ENCODE peak calls at places on chromosomes 5 and 9, in four cellular contexts. One of them, this sample, is unnamed. For H3K9me3, the result is how much of the 10 kb centered on the place peaks cover.

GRCh38 chr9:121784706-121785426 is 133.4 kb downstream of the DAB2IP start:
- DNase-seq in effector memory CD4-positive, alpha-beta T cell: no peak
- DNase-seq in CD4-positive, alpha-beta T cell: no peak
- DNase-seq in ovary: no peak
- DNase-seq in this sample: no peak

GRCh38 chr9:98823666-98824334 is 16.3 kb downstream of the GALNT12 start:
- DNase-seq in effector memory CD4-positive, alpha-beta T cell: no peak
- DNase-seq in CD4-positive, alpha-beta T cell: no peak
- DNase-seq in ovary: no peak
- DNase-seq in this sample: no peak

GRCh38 chr5:1538276-1538675 is 14.5 kb upstream of the LPCAT1 start:
- DNase-seq in effector memory CD4-positive, alpha-beta T cell: no peak
- DNase-seq in CD4-positive, alpha-beta T cell: no peak
- DNase-seq in ovary: no peak
- DNase-seq in this sample: no peak

GRCh38 chr5:56282241-56282640 is 49.1 kb upstream of the ANKRD55 start:
- DNase-seq in effector memory CD4-positive, alpha-beta T cell: no peak
- DNase-seq in CD4-positive, alpha-beta T cell: no peak
- DNase-seq in ovary: no peak
- DNase-seq in this sample: no peak

GRCh38 chr9:86202338-86202882 is 57.0 kb downstream of the C9orf153 start:
- DNase-seq in effector memory CD4-positive, alpha-beta T cell: no peak
- DNase-seq in CD4-positive, alpha-beta T cell: no peak
- DNase-seq in ovary: no peak
- DNase-seq in this sample: no peak

GRCh38 chr5:96984506-96985192 is 48.8 kb downstream of the LNPEP start:
- DNase-seq in effector memory CD4-positive, alpha-beta T cell: no peak
- DNase-seq in CD4-positive, alpha-beta T cell: no peak
- DNase-seq in ovary: no peak
- DNase-seq in this sample: no peak

GRCh38 chr5:90553711-90554110 is 4.9 kb upstream of the ADGRV1 start:
- DNase-seq in effector memory CD4-positive, alpha-beta T cell: no peak
- DNase-seq in CD4-positive, alpha-beta T cell: no peak
- DNase-seq in ovary: no peak
- DNase-seq in this sample: no peak

GRCh38 chr9:130900701-130901497 is 4.3 kb upstream of the QRFP start:
- DNase-seq in effector memory CD4-positive, alpha-beta T cell: no peak
- DNase-seq in CD4-positive, alpha-beta T cell: no peak
- DNase-seq in ovary: no peak
- DNase-seq in this sample: no peak

GRCh38 chr9:76927540-76928240 is 21.8 kb upstream of the PRUNE2 start:
- DNase-seq in effector memory CD4-positive, alpha-beta T cell: no peak
- DNase-seq in CD4-positive, alpha-beta T cell: no peak
- DNase-seq in ovary: no peak
- DNase-seq in this sample: no peak

GRCh38 chr5:119301947-119302346 is 53.9 kb upstream of the TNFAIP8 start:
- DNase-seq in effector memory CD4-positive, alpha-beta T cell: no peak
- DNase-seq in CD4-positive, alpha-beta T cell: no peak
- DNase-seq in ovary: no peak
- DNase-seq in this sample: no peak

GRCh38 chr5:64340293-64340692 is 165.5 kb upstream of the RGS7BP start:
- DNase-seq in effector memory CD4-positive, alpha-beta T cell: no peak
- DNase-seq in CD4-positive, alpha-beta T cell: no peak
- DNase-seq in ovary: no peak
- DNase-seq in this sample: no peak

GRCh38 chr5:59810041-59810440 is 83.5 kb downstream of the PDE4D start:
- DNase-seq in effector memory CD4-positive, alpha-beta T cell: peak
- DNase-seq in CD4-positive, alpha-beta T cell: peak
- DNase-seq in ovary: peak
- DNase-seq in this sample: peak

GRCh38 chr5:36875051-36875788 is 1.3 kb upstream of the NIPBL start:
- DNase-seq in effector memory CD4-positive, alpha-beta T cell: peak
- DNase-seq in CD4-positive, alpha-beta T cell: peak
- DNase-seq in ovary: peak
- DNase-seq in this sample: peak

GRCh38 chr5:1652873-1653707 is 129.3 kb upstream of the LPCAT1 start:
- DNase-seq in effector memory CD4-positive, alpha-beta T cell: no peak
- DNase-seq in CD4-positive, alpha-beta T cell: no peak
- DNase-seq in ovary: no peak
- DNase-seq in this sample: no peak

GRCh38 chr5:96934291-96934694 is 1.6 kb upstream of the LNPEP start:
- DNase-seq in effector memory CD4-positive, alpha-beta T cell: no peak
- DNase-seq in CD4-positive, alpha-beta T cell: no peak
- DNase-seq in ovary: no peak
- DNase-seq in this sample: no peak

GRCh38 chr5:91425046-91425445 is 41.9 kb upstream of the ARRDC3 start:
- DNase-seq in effector memory CD4-positive, alpha-beta T cell: no peak
- DNase-seq in CD4-positive, alpha-beta T cell: no peak
- DNase-seq in ovary: no peak
- DNase-seq in this sample: no peak

GRCh38 chr9:70438341-70438924 is 24.0 kb upstream of the KLF9 start:
- DNase-seq in effector memory CD4-positive, alpha-beta T cell: no peak
- DNase-seq in CD4-positive, alpha-beta T cell: no peak
- DNase-seq in ovary: peak
- DNase-seq in this sample: peak

GRCh38 chr5:158880514-158881001 is 219.2 kb downstream of the EBF1 start:
- DNase-seq in effector memory CD4-positive, alpha-beta T cell: no peak
- DNase-seq in CD4-positive, alpha-beta T cell: no peak
- DNase-seq in ovary: no peak
- DNase-seq in this sample: no peak

GRCh38 chr9:78678901-78679300 is 382.0 kb downstream of the PSAT1 start:
- DNase-seq in effector memory CD4-positive, alpha-beta T cell: no peak
- DNase-seq in CD4-positive, alpha-beta T cell: no peak
- DNase-seq in ovary: no peak
- DNase-seq in this sample: no peak

GRCh38 chr9:33619666-33620404 is 95.8 kb downstream of the ANKRD18B start:
- DNase-seq in effector memory CD4-positive, alpha-beta T cell: no peak
- DNase-seq in CD4-positive, alpha-beta T cell: no peak
- DNase-seq in ovary: no peak
- DNase-seq in this sample: no peak

GRCh38 chr9:89422151-89422918 is 75.6 kb downstream of the SEMA4D start:
- DNase-seq in effector memory CD4-positive, alpha-beta T cell: peak
- DNase-seq in CD4-positive, alpha-beta T cell: peak
- DNase-seq in ovary: no peak
- DNase-seq in this sample: no peak

GRCh38 chr5:40981420-40981819 is 72.1 kb downstream of the C7 start:
- DNase-seq in effector memory CD4-positive, alpha-beta T cell: no peak
- DNase-seq in CD4-positive, alpha-beta T cell: no peak
- DNase-seq in ovary: no peak
- DNase-seq in this sample: no peak

GRCh38 chr9:108444400-108445358 is 411.1 kb downstream of the ACTL7B start:
- DNase-seq in effector memory CD4-positive, alpha-beta T cell: no peak
- DNase-seq in CD4-positive, alpha-beta T cell: no peak
- DNase-seq in ovary: no peak
- DNase-seq in this sample: no peak

GRCh38 chr5:179121667-179122111 is 61.5 kb downstream of the ZNF354C start:
- DNase-seq in effector memory CD4-positive, alpha-beta T cell: no peak
- DNase-seq in CD4-positive, alpha-beta T cell: no peak
- DNase-seq in ovary: no peak
- DNase-seq in this sample: no peak

GRCh38 chr5:179122411-179123108 is 62.4 kb downstream of the ZNF354C start:
- DNase-seq in effector memory CD4-positive, alpha-beta T cell: no peak
- DNase-seq in CD4-positive, alpha-beta T cell: no peak
- DNase-seq in ovary: no peak
- DNase-seq in this sample: no peak

GRCh38 chr5:179120421-179120861 is 60.3 kb downstream of the ZNF354C start:
- DNase-seq in effector memory CD4-positive, alpha-beta T cell: no peak
- DNase-seq in CD4-positive, alpha-beta T cell: no peak
- DNase-seq in ovary: no peak
- DNase-seq in this sample: no peak

GRCh38 chr5:179119415-179120170 is 59.4 kb downstream of the ZNF354C start:
- DNase-seq in effector memory CD4-positive, alpha-beta T cell: no peak
- DNase-seq in CD4-positive, alpha-beta T cell: no peak
- DNase-seq in ovary: no peak
- DNase-seq in this sample: no peak

DNA sequence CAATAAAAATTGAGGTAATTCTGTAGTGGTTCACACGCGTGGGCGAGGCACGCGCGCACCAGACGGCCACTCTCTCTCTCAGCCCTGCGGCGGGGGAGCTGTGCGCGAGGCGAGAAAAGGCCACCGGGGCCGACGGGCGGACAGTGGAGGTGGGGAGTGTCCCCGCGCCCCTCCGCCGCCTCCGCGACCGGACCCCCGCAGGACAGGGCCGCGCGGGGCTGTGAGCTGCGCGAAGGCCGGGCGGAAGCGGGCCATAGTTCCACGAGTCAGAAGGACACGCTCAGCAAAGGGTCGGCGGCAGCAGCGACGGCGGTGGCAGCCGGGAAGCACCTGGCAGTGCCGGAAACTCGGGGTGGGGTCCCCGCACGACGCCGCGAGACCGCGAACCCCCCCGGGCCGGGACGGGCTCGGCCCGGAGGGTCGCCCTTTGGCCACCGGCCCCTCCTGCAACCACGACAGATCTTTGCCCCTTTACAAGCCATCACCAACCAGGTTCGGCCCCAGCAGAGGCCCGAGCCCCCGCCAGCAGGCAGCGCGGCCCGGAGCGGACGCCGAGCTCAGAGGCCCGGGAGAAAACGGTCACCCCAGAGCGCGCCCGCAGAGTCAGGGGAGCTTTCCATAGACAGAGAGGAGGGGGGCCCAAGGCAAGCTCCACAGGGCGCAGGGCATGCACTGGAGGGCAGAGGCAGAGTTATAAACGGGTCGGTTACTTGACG is 60.9 kb downstream of the ZNF354C start:
- DNase-seq in effector memory CD4-positive, alpha-beta T cell: no peak
- DNase-seq in CD4-positive, alpha-beta T cell: no peak
- DNase-seq in ovary: no peak
- DNase-seq in this sample: no peak
- H3K9me3 ChIP-seq in effector memory CD4-positive, alpha-beta T cell: under half
- H3K9me3 ChIP-seq in CD4-positive, alpha-beta T cell: under half
- H3K9me3 ChIP-seq in ovary: under half
- H3K9me3 ChIP-seq in this sample: under half

GRCh38 chr9:91572044-91572443 is 148.4 kb upstream of the NFIL3 start:
- DNase-seq in effector memory CD4-positive, alpha-beta T cell: no peak
- DNase-seq in CD4-positive, alpha-beta T cell: no peak
- DNase-seq in ovary: no peak
- DNase-seq in this sample: no peak

GRCh38 chr9:91571036-91571435 is 147.4 kb upstream of the NFIL3 start:
- DNase-seq in effector memory CD4-positive, alpha-beta T cell: no peak
- DNase-seq in CD4-positive, alpha-beta T cell: no peak
- DNase-seq in ovary: no peak
- DNase-seq in this sample: no peak

GRCh38 chr9:91567642-91568274 is 144.1 kb upstream of the NFIL3 start:
- DNase-seq in effector memory CD4-positive, alpha-beta T cell: no peak
- DNase-seq in CD4-positive, alpha-beta T cell: no peak
- DNase-seq in ovary: no peak
- DNase-seq in this sample: no peak

GRCh38 chr9:91577540-91577939 is 153.9 kb upstream of the NFIL3 start:
- DNase-seq in effector memory CD4-positive, alpha-beta T cell: no peak
- DNase-seq in CD4-positive, alpha-beta T cell: no peak
- DNase-seq in ovary: no peak
- DNase-seq in this sample: no peak

DNA sequence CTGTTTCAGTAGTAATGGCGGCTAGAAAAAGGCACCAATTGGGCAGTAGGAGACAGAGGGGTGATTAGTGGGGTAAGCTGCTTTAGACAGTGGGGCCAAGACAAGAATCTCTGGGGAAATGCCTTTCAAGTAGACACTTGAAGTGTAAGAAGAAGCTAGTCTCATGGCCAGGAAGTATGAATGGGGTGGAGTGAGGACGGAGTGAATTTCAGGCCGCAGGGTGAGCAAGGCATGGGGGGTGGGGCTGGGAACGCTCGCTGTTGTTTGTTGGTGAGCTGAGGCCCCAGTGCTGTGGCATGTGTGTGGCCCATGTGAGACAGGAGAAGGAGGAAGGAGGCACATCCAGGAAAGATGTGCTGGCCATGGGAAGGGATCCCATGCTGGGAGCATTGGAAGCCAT is 149.2 kb upstream of the NFIL3 start:
- DNase-seq in effector memory CD4-positive, alpha-beta T cell: no peak
- DNase-seq in CD4-positive, alpha-beta T cell: no peak
- DNase-seq in ovary: no peak
- DNase-seq in this sample: no peak
- H3K27ac ChIP-seq in effector memory CD4-positive, alpha-beta T cell: no peak
- H3K27ac ChIP-seq in CD4-positive, alpha-beta T cell: no peak
- H3K27ac ChIP-seq in ovary: no peak
- H3K27ac ChIP-seq in this sample: no peak

GRCh38 chr5:125793470-125793869 is 629.7 kb upstream of the GRAMD2B start:
- DNase-seq in effector memory CD4-positive, alpha-beta T cell: no peak
- DNase-seq in CD4-positive, alpha-beta T cell: no peak
- DNase-seq in ovary: no peak
- DNase-seq in this sample: no peak
- H3K9me3 ChIP-seq in effector memory CD4-positive, alpha-beta T cell: under half
- H3K9me3 ChIP-seq in CD4-positive, alpha-beta T cell: under half
- H3K9me3 ChIP-seq in ovary: under half
- H3K9me3 ChIP-seq in this sample: under half

GRCh38 chr5:138790684-138791083 is 37.5 kb downstream of the CTNNA1 start:
- DNase-seq in effector memory CD4-positive, alpha-beta T cell: no peak
- DNase-seq in CD4-positive, alpha-beta T cell: no peak
- DNase-seq in ovary: no peak
- DNase-seq in this sample: no peak
- H3K27ac ChIP-seq in effector memory CD4-positive, alpha-beta T cell: no peak
- H3K27ac ChIP-seq in CD4-positive, alpha-beta T cell: no peak
- H3K27ac ChIP-seq in ovary: no peak
- H3K27ac ChIP-seq in this sample: no peak